ENCODE peak calls at places on chromosomes 6 and 20, in six cellular contexts. S, C, U, E, W and Y are unnamed samples.

GRCh38 chr6:107125771-107126170 is 10.5 kb upstream of the BEND3 start:
- DNase-seq in W (no peak), S (no peak), U (no peak), C (no peak), E (no peak), Y (no peak)

GRCh38 chr20:49668181-49668877 is 45.3 kb downstream of the B4GALT5 start:
- DNase-seq in U (peak), W (no peak), S (peak), C (no peak), E (no peak), Y (peak)

GRCh38 chr20:64224344-64225165 is 31.0 kb upstream of the PCMTD2 start:
- DNase-seq in S (no peak), W (no peak), C (no peak), U (no peak), E (no peak), Y (no peak)

GRCh38 chr20:41531876-41532275 is 86.3 kb downstream of the CHD6 start:
- DNase-seq in U (no peak), S (no peak), W (no peak), C (no peak), E (no peak), Y (no peak)

GRCh38 chr6:144919573-144919972 is 634.4 kb downstream of the UTRN start:
- DNase-seq in U (no peak), E (no peak), S (no peak), W (no peak), C (peak), Y (no peak)

GRCh38 chr6:94510877-94511276 is 1066.5 kb upstream of the MANEA start:
- DNase-seq in S (no peak), C (no peak), W (no peak), U (peak), E (peak), Y (no peak)

GRCh38 chr6:148987982-148988381 is 241.2 kb downstream of the UST start:
- DNase-seq in E (no peak), S (no peak), C (no peak), U (no peak), W (no peak), Y (no peak)

GRCh38 chr6:27332692-27333641 is 20.9 kb upstream of the POM121L2 start:
- DNase-seq in U (no peak), W (peak), E (no peak), S (peak), C (peak), Y (no peak)

GRCh38 chr6:53309059-53309896 is 39.5 kb downstream of the ELOVL5 start:
- DNase-seq in U (no peak), C (no peak), E (no peak), W (no peak), S (no peak), Y (no peak)

GRCh38 chr6:34497411-34497810 is 31.5 kb downstream of the PACSIN1 start:
- DNase-seq in E (no peak), C (no peak), U (no peak), W (no peak), S (no peak), Y (no peak)

GRCh38 chr20:33647603-33648395 is 14.3 kb upstream of the C20orf144 start:
- DNase-seq in C (no peak), S (no peak), U (no peak), E (no peak), W (no peak), Y (no peak)

GRCh38 chr6:34664270-34664971 is 32.1 kb downstream of the ILRUN start:
- DNase-seq in S (no peak), W (no peak), E (no peak), U (no peak), C (no peak), Y (no peak)

GRCh38 chr6:1029196-1029595 is 282.7 kb upstream of the FOXQ1 start:
- DNase-seq in E (no peak), U (no peak), C (no peak), W (no peak), S (no peak), Y (no peak)

GRCh38 chr20:46872315-46873211 is 22.1 kb upstream of the EYA2 start:
- DNase-seq in S (no peak), U (no peak), E (no peak), W (no peak), C (peak), Y (no peak)

GRCh38 chr6:19864285-19864684 is 27.1 kb downstream of the ID4 start:
- DNase-seq in C (no peak), U (no peak), S (no peak), W (no peak), E (no peak), Y (no peak)

GRCh38 chr6:82711992-82712788 is 348.6 kb downstream of the TPBG start:
- DNase-seq in E (no peak), S (no peak), U (no peak), W (no peak), C (no peak), Y (no peak)

GRCh38 chr6:155045561-155046404 is 50.7 kb downstream of the TIAM2 start:
- DNase-seq in W (no peak), C (no peak), U (no peak), S (no peak), E (no peak), Y (no peak)

GRCh38 chr6:6901205-6901719 is 206.5 kb upstream of the RREB1 start:
- DNase-seq in W (no peak), E (no peak), C (no peak), S (no peak), U (no peak), Y (no peak)

GRCh38 chr20:7627734-7628663 is 312.3 kb downstream of the HAO1 start:
- DNase-seq in C (no peak), W (no peak), U (no peak), S (no peak), E (no peak), Y (no peak)

GRCh38 chr20:62766716-62767115 is 29.6 kb upstream of the MRGBP start:
- DNase-seq in U (peak), S (no peak), W (no peak), E (no peak), C (no peak), Y (no peak)

GRCh38 chr6:76230711-76231110 is 158.2 kb upstream of the IMPG1 start:
- DNase-seq in W (peak), C (peak), E (no peak), S (no peak), U (no peak), Y (no peak)

GRCh38 chr6:115487331-115487730 is 573.4 kb downstream of the FRK start:
- DNase-seq in E (no peak), S (no peak), C (no peak), U (no peak), W (no peak), Y (no peak)

GRCh38 chr6:76876922-76877553 is 586.3 kb downstream of the HTR1B start:
- DNase-seq in W (peak), C (peak), U (no peak), E (no peak), S (no peak), Y (no peak)

GRCh38 chr6:45949256-45949655 is 66.4 kb downstream of the CLIC5 start:
- DNase-seq in C (no peak), E (no peak), U (no peak), S (no peak), W (no peak), Y (no peak)

GRCh38 chr6:66226099-66226498 is 519.1 kb upstream of the EYS start:
- DNase-seq in C (no peak), U (no peak), S (no peak), W (no peak), E (no peak), Y (no peak)

GRCh38 chr6:138007014-138007472 is 100.2 kb downstream of the PERP start:
- DNase-seq in U (no peak), W (peak), S (no peak), C (peak), E (no peak), Y (no peak)
- TF ChIP-seq CTCF in U (peak), W (peak), S (peak), C (peak), E (peak), Y (no peak)

DNA sequence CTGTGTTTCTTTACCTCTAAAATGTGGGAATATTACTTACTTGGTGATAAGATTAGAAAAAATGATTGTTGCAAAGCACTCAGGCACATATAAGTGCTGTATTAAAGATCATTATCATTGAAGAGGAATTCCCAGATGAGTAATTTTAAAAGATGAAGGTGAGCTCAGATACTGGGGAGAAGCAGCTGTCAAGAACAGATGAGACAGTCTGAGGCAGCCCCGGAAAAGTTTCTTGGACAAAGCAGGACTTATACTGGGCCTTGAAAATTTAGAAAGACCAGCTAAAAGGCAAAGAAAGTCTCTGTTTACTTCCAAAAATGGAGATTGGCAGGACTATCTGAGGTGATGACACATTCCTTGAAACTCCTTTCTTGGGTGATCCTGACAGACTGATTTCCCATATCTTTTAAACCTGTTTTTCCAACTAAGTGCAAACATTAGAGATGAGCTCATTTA is 93.8 kb upstream of the MARCKS start:
- DNase-seq in S (no peak), E (no peak), C (no peak), U (no peak), W (no peak), Y (no peak)
- TF ChIP-seq CTCF in S (no peak), E (no peak), C (no peak), U (no peak), W (no peak), Y (no peak)

DNA sequence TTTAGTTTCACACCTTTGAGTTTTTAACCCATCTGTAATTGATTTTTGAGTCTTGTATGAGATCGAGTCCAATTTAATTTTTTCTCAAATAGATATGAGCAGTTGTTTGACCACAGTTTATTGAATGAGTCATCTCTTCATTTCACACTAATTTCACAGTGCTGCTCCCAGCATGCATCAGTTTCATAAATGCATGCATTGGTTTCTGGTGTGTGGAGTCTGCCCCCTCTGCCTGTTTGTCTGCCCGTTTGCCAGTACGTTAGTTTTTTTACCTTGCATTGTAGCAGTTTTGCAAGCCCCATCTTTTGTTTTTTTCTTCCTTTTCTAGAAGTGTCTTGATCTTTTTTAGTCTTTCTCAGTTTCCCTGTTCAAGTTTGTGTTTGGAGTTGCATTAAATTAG is 11.9 kb downstream of the SLX4IP start:
- DNase-seq in W (no peak), S (peak), E (no peak), C (no peak), U (no peak), Y (no peak)
- TF ChIP-seq CTCF in W (no peak), S (no peak), E (peak), C (no peak), U (no peak), Y (no peak)

GRCh38 chr20:25247100-25247665 is 702 bp upstream of the PYGB start:
- DNase-seq in U (peak), E (no peak), W (peak), C (peak), S (no peak), Y (no peak)
- TF ChIP-seq CTCF in U (peak), E (peak), W (peak), C (peak), S (no peak), Y (no peak)

GRCh38 chr6:3499603-3500002 is 42.8 kb upstream of the SLC22A23 start:
- DNase-seq in E (no peak), W (no peak), S (no peak), C (no peak), U (no peak), Y (no peak)

GRCh38 chr6:3500262-3501001 is 43.6 kb upstream of the SLC22A23 start:
- DNase-seq in U (no peak), S (no peak), E (no peak), C (no peak), W (no peak), Y (no peak)

GRCh38 chr6:3494391-3495100 is 37.7 kb upstream of the SLC22A23 start:
- DNase-seq in U (no peak), S (no peak), C (no peak), W (no peak), E (no peak), Y (no peak)

GRCh38 chr6:3501826-3502505 is 45.1 kb upstream of the SLC22A23 start:
- DNase-seq in C (no peak), W (no peak), S (no peak), U (no peak), E (no peak), Y (no peak)

GRCh38 chr6:3496395-3496794 is 39.5 kb upstream of the SLC22A23 start:
- DNase-seq in S (no peak), E (no peak), C (no peak), U (no peak), W (no peak), Y (no peak)
- TF ChIP-seq CTCF in S (no peak), E (no peak), C (no peak), U (no peak), W (no peak), Y (no peak)